ENCODE peak calls at places on chromosomes 11 and 22, in five cellular contexts. Q, M, C, B and Y are unnamed samples.

GRCh38 chr11:123590296-123590912 is 64.0 kb downstream of the SCN3B start:
- DNase-seq in Q (peak), M (no peak), C (no peak), B (peak), Y (no peak)

GRCh38 chr11:18384157-18384641 is 10.2 kb upstream of the LDHA start:
- DNase-seq in Q (peak), M (no peak), C (peak), B (peak), Y (peak)

GRCh38 chr22:38033522-38034277 is 23.5 kb upstream of the PICK1 start:
- DNase-seq in Q (no peak), M (no peak), C (no peak), B (no peak), Y (no peak)

GRCh38 chr11:39732002-39732401 is 1727.5 kb downstream of the LRRC4C start:
- DNase-seq in Q (no peak), M (no peak), C (no peak), B (no peak), Y (no peak)

GRCh38 chr11:11701070-11701469 is 79.3 kb upstream of the GALNT18 start:
- DNase-seq in Q (peak), M (no peak), C (peak), B (no peak), Y (no peak)

GRCh38 chr11:45803981-45804805 is 756 bp upstream of the SLC35C1 start:
- DNase-seq in Q (no peak), M (peak), C (peak), B (peak), Y (peak)

GRCh38 chr22:28139993-28140392 is 220.9 kb upstream of the PITPNB start:
- DNase-seq in Q (peak), M (no peak), C (peak), B (peak), Y (no peak)

GRCh38 chr11:66996609-66997273 is 21.6 kb downstream of the C11orf86 start:
- DNase-seq in Q (peak), M (no peak), C (peak), B (no peak), Y (no peak)

GRCh38 chr11:39220069-39220468 is 2239.4 kb downstream of the LRRC4C start:
- DNase-seq in Q (no peak), M (no peak), C (no peak), B (no peak), Y (no peak)

GRCh38 chr11:87368876-87369480 is 331.2 kb downstream of the TMEM135 start:
- DNase-seq in Q (no peak), M (no peak), C (peak), B (no peak), Y (no peak)